ENCODE peak calls at places on chromosomes 4 and X, in eight cellular contexts. R is epithelial cell of proximal tubule, L is fibroblast of lung, Z is Peyer's patch, S is MM.1S, H is AG04450, F is breast epithelium, Q is mucosa of descending colon. V is an unnamed sample.

GRCh38 chr4:174999407-174999806 is 81.2 kb downstream of the ADAM29 start:
- DNase-seq in R (no peak), L (peak; percentile 51), Z (no peak), S (no peak), H (no peak), F (no peak), Q (no peak), V (no peak)

GRCh38 chr4:2831611-2832308 is 11.9 kb upstream of the ADD1 start:
- DNase-seq in R (no peak), L (no peak), Z (no peak), S (no peak), H (no peak), F (peak; percentile 47), Q (peak; percentile 16), V (no peak)

GRCh38 chrX:20139966-20140365 is 1.7 kb downstream of the EIF1AX start:
- DNase-seq in R (no peak), L (peak; percentile 73), Z (no peak), S (no peak), H (no peak), F (no peak), Q (no peak), V (no peak)

GRCh38 chrX:40945366-40945713 is 139.9 kb upstream of the USP9X start:
- DNase-seq in R (no peak), L (peak; percentile 87), Z (no peak), S (no peak), H (no peak), F (no peak), Q (no peak), V (peak; percentile 10)

GRCh38 chrX:104566921-104567501 is 1.0 kb downstream of the IL1RAPL2 start:
- DNase-seq in R (no peak), L (no peak), Z (no peak), S (no peak), H (no peak), F (no peak), Q (no peak), V (no peak)

GRCh38 chr4:23368081-23368697 is 521.7 kb downstream of the PPARGC1A start:
- DNase-seq in R (no peak), L (no peak), Z (no peak), S (no peak), H (no peak), F (no peak), Q (peak; percentile 27), V (peak; percentile 11)

GRCh38 chrX:142686206-142686605 is 339.5 kb upstream of the SPANXN4 start:
- DNase-seq in R (no peak), L (no peak), Z (no peak), S (no peak), H (no peak), F (no peak), Q (no peak), V (no peak)

GRCh38 chrX:141341341-141341740 is 99.0 kb upstream of the SPANXC start:
- DNase-seq in R (peak; percentile 2), L (peak; percentile 88), Z (no peak), S (no peak), H (peak; percentile 27), F (no peak), Q (no peak), V (no peak)

GRCh38 chr4:184889683-184890082 is 63.9 kb upstream of the ACSL1 start:
- DNase-seq in R (no peak), L (no peak), Z (no peak), S (no peak), H (no peak), F (no peak), Q (no peak), V (no peak)

GRCh38 chr4:94669672-94670664 is 87.8 kb upstream of the BMPR1B start:
- DNase-seq in R (no peak), L (no peak), Z (no peak), S (no peak), H (no peak), F (no peak), Q (no peak), V (no peak)

GRCh38 chrX:76428243-76429130 is 977 bp downstream of the MAGEE1 start:
- DNase-seq in R (no peak), L (no peak), Z (peak; percentile 50), S (no peak), H (no peak), F (peak; percentile 40), Q (peak; percentile 33), V (no peak)

GRCh38 chr4:116531870-116532269 is 553.5 kb downstream of the TRAM1L1 start:
- DNase-seq in R (no peak), L (no peak), Z (no peak), S (no peak), H (no peak), F (no peak), Q (no peak), V (no peak)

GRCh38 chr4:171812377-171813194 is 618 bp upstream of the GALNTL6 start:
- DNase-seq in R (no peak), L (peak; percentile 0), Z (no peak), S (no peak), H (no peak), F (no peak), Q (no peak), V (no peak)

GRCh38 chrX:42803320-42803719 is 25.4 kb upstream of the PPP1R2C start:
- DNase-seq in R (no peak), L (peak; percentile 74), Z (no peak), S (no peak), H (no peak), F (no peak), Q (no peak), V (no peak)
- TF ChIP-seq CTCF in R (no peak), L (no peak), Z (no peak), S (no peak), H (no peak), F (no peak), Q (no peak), V (no peak)

DNA sequence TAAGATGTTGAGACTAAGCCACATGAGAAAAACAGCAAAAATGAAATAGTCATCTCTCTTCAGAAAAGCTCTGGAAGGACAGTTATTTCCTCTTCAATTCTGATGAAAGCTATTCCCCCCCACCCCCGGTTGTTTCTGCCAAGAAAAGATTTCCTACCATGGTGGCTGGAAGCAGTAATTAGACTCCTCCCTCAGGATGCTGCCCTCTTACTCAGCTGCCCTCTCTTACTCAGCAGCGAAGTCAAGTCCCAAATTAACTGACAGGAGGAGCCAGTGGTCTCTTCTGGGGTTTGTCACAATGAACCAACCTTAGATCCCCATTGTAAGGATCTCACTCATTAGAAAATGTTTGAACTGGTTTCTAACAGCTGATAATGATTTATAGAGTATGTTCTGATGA is 38.0 kb downstream of the GPM6B start:
- DNase-seq in R (no peak), L (peak; percentile 57), Z (no peak), S (no peak), H (no peak), F (no peak), Q (no peak), V (no peak)
- TF ChIP-seq CTCF in R (no peak), L (no peak), Z (no peak), S (no peak), H (no peak), F (no peak), Q (no peak), V (no peak)

GRCh38 chr4:82851902-82852750 is 38.8 kb downstream of the SEC31A start:
- DNase-seq in R (no peak), L (peak; percentile 14), Z (no peak), S (peak; percentile 41), H (no peak), F (no peak), Q (no peak), V (no peak)
- TF ChIP-seq CTCF in R (peak; percentile 50), L (no peak), Z (peak; percentile 32), S (peak; percentile 44), H (peak; percentile 52), F (no peak), Q (no peak), V (peak; percentile 28)

GRCh38 chrX:153374426-153374825 is 26.7 kb downstream of the PNMA6E start:
- DNase-seq in R (no peak), L (no peak), Z (peak; percentile 6), S (no peak), H (no peak), F (no peak), Q (no peak), V (no peak)
- TF ChIP-seq CTCF in R (peak; percentile 26), L (no peak), Z (no peak), S (peak; percentile 11), H (no peak), F (no peak), Q (no peak), V (no peak)

GRCh38 chrX:56763556-56764152 is 34.6 kb downstream of the NBDY start:
- DNase-seq in R (no peak), L (peak; percentile 32), Z (peak; percentile 77), S (peak; percentile 95), H (no peak), F (no peak), Q (no peak), V (no peak)
- TF ChIP-seq CTCF in R (no peak), L (no peak), Z (no peak), S (peak; percentile 62), H (no peak), F (no peak), Q (no peak), V (no peak)

GRCh38 chrX:134659761-134660160 is 1.5 kb upstream of the PLAC1 start:
- DNase-seq in R (no peak), L (no peak), Z (no peak), S (no peak), H (no peak), F (no peak), Q (no peak), V (no peak)

GRCh38 chrX:134660627-134661026 is 2.4 kb upstream of the PLAC1 start:
- DNase-seq in R (no peak), L (no peak), Z (no peak), S (no peak), H (no peak), F (no peak), Q (no peak), V (no peak)

GRCh38 chrX:134669378-134670098 is 11.3 kb upstream of the PLAC1 start:
- DNase-seq in R (no peak), L (peak; percentile 93), Z (no peak), S (no peak), H (peak; percentile 78), F (no peak), Q (no peak), V (no peak)

GRCh38 chrX:134661295-134661694 is 3.0 kb upstream of the PLAC1 start:
- DNase-seq in R (no peak), L (no peak), Z (no peak), S (no peak), H (no peak), F (no peak), Q (no peak), V (no peak)

DNA sequence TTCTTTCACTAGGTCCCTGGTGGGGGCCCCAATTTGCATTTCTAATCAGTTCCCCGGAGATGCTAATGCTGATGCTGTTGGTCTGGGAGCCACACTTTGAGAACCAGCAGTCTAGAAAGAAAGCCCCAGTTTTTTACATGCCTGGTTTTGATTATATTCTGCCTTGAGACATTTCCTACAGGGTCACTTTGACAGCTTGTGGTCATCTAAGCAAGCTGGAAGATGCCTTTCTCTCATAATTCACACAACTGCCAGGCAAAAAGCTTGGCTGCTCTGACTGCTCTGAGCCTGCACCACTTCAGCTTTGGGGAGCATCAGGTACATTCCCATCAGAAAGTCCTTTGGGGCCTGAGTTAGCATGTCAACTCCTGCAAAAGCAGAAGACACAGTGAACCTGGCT is 5.9 kb upstream of the PLAC1 start:
- DNase-seq in R (no peak), L (no peak), Z (no peak), S (no peak), H (no peak), F (no peak), Q (no peak), V (no peak)
- TF ChIP-seq CTCF in R (no peak), L (no peak), Z (no peak), S (no peak), H (no peak), F (no peak), Q (no peak), V (no peak)